ENCODE peak calls at places on chromosomes 6 and 20, in seven cellular contexts. G is K562, Q is HCT116, P is SK-N-SH, N is HepG2, D is GM12878, T is H1. I is an unnamed sample. For H3K4me1, the result is how much of the 10 kb centered on the place peaks cover.

GRCh38 chr6:31821301-31822037 is 6.1 kb upstream of the HSPA1B start:
- DNase-seq in D (no peak), G (peak), Q (no peak), T (peak), P (peak), N (no peak), I (no peak)

GRCh38 chr6:154257074-154257473 is 99.5 kb downstream of the IPCEF1 start:
- DNase-seq in G (no peak), T (no peak), Q (no peak), N (no peak), D (no peak), P (no peak), I (no peak)

GRCh38 chr6:93069856-93070255 is 349.5 kb downstream of the EPHA7 start:
- DNase-seq in Q (no peak), N (no peak), G (no peak), T (no peak), D (no peak), P (no peak), I (no peak)

GRCh38 chr6:109484161-109484560 is 1.1 kb upstream of the ZBTB24 start:
- DNase-seq in D (no peak), T (no peak), Q (no peak), P (no peak), G (no peak), N (no peak), I (no peak)

GRCh38 chr20:36548006-36548315 is 6.6 kb downstream of the MYL9 start:
- DNase-seq in N (peak), G (no peak), Q (no peak), P (peak), T (peak), D (no peak), I (no peak)

GRCh38 chr6:158834675-158835385 is 15.7 kb upstream of the EZR start:
- DNase-seq in D (no peak), T (no peak), N (no peak), G (no peak), Q (no peak), P (no peak), I (no peak)

GRCh38 chr6:57123111-57123510 is 33.1 kb downstream of the ZNF451 start:
- DNase-seq in D (no peak), P (no peak), Q (no peak), T (no peak), N (no peak), G (no peak), I (no peak)

GRCh38 chr6:31829633-31830492 is 2.3 kb downstream of the HSPA1B start:
- DNase-seq in Q (no peak), D (no peak), N (no peak), T (no peak), G (peak), P (no peak), I (no peak)

GRCh38 chr6:163955752-163956151 is 541.2 kb downstream of the QKI start:
- DNase-seq in T (no peak), D (no peak), Q (no peak), N (no peak), G (no peak), P (no peak), I (no peak)

GRCh38 chr6:44559486-44560270 is 172.2 kb downstream of the CDC5L start:
- DNase-seq in P (no peak), N (no peak), Q (no peak), D (no peak), T (no peak), G (no peak), I (no peak)
- H3K4me3 ChIP-seq in P (no peak), N (no peak), Q (no peak), D (no peak), T (no peak), G (no peak), I (no peak)

GRCh38 chr6:16238057-16238657 is at the start of gene GMPR:
- DNase-seq in T (peak), Q (peak), G (peak), P (peak), D (no peak), N (no peak), I (no peak)
- TF ChIP-seq SIN3A in T (no peak), Q (no peak), G (peak), P (no peak), D (no peak), N (no peak), I (no peak)

DNA sequence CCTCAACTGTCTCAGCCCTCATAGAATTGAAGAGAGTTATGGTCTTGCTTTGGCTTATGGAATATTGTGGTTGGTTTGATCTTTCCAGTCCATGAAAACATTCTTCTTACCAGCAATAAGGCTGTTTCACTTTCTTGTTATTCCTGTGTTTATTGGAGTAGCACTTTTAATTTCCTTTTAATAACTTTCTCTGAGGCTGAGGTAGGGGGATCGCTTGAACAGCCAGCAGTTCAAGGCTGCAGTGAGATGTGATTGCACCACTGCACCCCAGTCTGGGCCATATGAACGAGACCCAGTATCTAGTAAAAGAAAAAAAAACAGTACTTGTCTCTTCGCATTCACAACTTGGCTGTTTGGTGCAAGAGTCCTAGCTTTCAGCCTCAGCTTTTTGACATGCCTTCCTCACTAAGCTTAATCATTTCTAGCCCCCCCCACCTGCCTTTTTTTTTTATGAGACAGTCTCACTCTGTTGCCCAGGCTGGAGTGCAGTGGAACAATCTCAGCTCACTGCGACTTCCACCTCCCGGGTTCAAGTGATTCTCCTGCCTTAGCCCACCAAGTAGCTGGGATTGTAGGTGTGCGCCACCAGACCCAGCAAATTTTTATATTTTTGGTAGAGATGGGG is 70.5 kb downstream of the NCOA3 start:
- DNase-seq in T (no peak), N (no peak), D (no peak), Q (no peak), P (no peak), G (no peak), I (no peak)
- H3K4me1 ChIP-seq in T (under half), N (half or more), D (under half), Q (half or more), P (under half), G (under half), I (under half)

DNA sequence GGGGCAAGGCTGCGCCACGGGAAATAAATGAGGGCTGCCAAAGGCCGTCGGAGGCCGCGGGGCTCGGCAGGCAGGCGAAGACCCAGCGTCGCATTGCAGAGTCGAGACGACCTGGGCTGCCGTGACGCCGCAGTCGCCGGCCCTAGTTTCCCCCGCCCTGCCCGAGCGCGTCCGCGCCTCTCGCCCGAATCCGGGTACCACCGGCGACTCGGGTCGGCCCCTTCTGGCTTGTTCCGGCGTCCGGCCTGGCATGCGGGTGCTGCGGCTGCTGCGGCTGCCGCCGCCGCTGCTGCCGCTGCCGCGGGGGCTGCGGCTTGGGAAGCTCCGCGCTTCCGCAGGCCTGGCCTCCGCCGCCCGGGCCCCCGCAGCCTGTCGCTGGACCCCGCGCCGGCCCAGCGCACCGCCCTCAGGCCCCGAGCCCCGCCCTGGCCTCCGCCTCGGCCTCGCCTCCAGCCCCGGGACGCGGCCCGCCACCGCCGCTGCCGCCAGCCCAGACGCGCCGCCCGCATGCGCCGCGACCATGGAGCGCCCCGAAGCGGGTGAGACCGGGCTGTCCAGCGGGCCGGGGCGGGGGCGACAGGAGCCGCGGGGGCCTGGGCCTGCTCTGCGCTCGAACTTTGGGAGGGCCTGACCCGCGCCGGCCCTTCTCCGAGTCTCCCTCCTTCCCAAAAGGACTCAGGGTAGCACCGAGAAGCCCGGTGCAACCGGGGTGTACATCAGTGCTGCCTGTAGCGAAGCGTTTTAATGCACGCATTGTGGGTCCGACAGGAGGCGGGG is at the start of gene AKAP7:
- DNase-seq in G (peak), D (no peak), P (peak), T (peak), N (peak), Q (peak), I (no peak)
- H3K4me3 ChIP-seq in G (peak), D (peak), P (peak), T (peak), N (peak), Q (peak), I (peak)

I was measured in Panc1.